ENCODE peak calls at places on chromosomes 2 and 18, in six cellular contexts. One of them, this sample, is unnamed.

GRCh38 chr2:174334781-174335604 is at the start of gene SP9:
- DNase-seq in BE2C: peak
- DNase-seq in naive thymus-derived CD8-positive, alpha-beta T cell: no peak
- DNase-seq in aorta: no peak
- DNase-seq in stimulated activated CD8-positive, alpha-beta memory T cell treated with anti-CD3 and anti-CD28 coated beads, Interleukin-7, amount 100 ng/mL, for 24 hours: no peak
- DNase-seq in KG1: no peak
- DNase-seq in this sample: no peak

GRCh38 chr18:48667276-48668254 is 128.7 kb downstream of the CTIF start:
- DNase-seq in BE2C: peak
- DNase-seq in naive thymus-derived CD8-positive, alpha-beta T cell: no peak
- DNase-seq in aorta: no peak
- DNase-seq in stimulated activated CD8-positive, alpha-beta memory T cell treated with anti-CD3 and anti-CD28 coated beads, Interleukin-7, amount 100 ng/mL, for 24 hours: no peak
- DNase-seq in KG1: no peak
- DNase-seq in this sample: no peak

GRCh38 chr2:128690431-128690830 is 371.8 kb upstream of the HS6ST1 start:
- DNase-seq in BE2C: no peak
- DNase-seq in naive thymus-derived CD8-positive, alpha-beta T cell: no peak
- DNase-seq in aorta: no peak
- DNase-seq in stimulated activated CD8-positive, alpha-beta memory T cell treated with anti-CD3 and anti-CD28 coated beads, Interleukin-7, amount 100 ng/mL, for 24 hours: no peak
- DNase-seq in KG1: no peak
- DNase-seq in this sample: no peak

GRCh38 chr2:219439518-219439917 is 4.9 kb downstream of the SPEG start:
- DNase-seq in BE2C: no peak
- DNase-seq in naive thymus-derived CD8-positive, alpha-beta T cell: no peak
- DNase-seq in aorta: no peak
- DNase-seq in stimulated activated CD8-positive, alpha-beta memory T cell treated with anti-CD3 and anti-CD28 coated beads, Interleukin-7, amount 100 ng/mL, for 24 hours: no peak
- DNase-seq in KG1: no peak
- DNase-seq in this sample: no peak

GRCh38 chr18:54269924-54270844 is 867 bp downstream of the POLI start:
- DNase-seq in BE2C: no peak
- DNase-seq in naive thymus-derived CD8-positive, alpha-beta T cell: no peak
- DNase-seq in aorta: no peak
- DNase-seq in stimulated activated CD8-positive, alpha-beta memory T cell treated with anti-CD3 and anti-CD28 coated beads, Interleukin-7, amount 100 ng/mL, for 24 hours: no peak
- DNase-seq in KG1: peak
- DNase-seq in this sample: no peak

GRCh38 chr18:44725300-44726096 is 44.8 kb downstream of the SETBP1 start:
- DNase-seq in BE2C: no peak
- DNase-seq in naive thymus-derived CD8-positive, alpha-beta T cell: no peak
- DNase-seq in aorta: peak
- DNase-seq in stimulated activated CD8-positive, alpha-beta memory T cell treated with anti-CD3 and anti-CD28 coated beads, Interleukin-7, amount 100 ng/mL, for 24 hours: peak
- DNase-seq in KG1: peak
- DNase-seq in this sample: no peak

GRCh38 chr2:163884416-163884815 is 148.6 kb upstream of the FIGN start:
- DNase-seq in BE2C: no peak
- DNase-seq in naive thymus-derived CD8-positive, alpha-beta T cell: no peak
- DNase-seq in aorta: peak
- DNase-seq in stimulated activated CD8-positive, alpha-beta memory T cell treated with anti-CD3 and anti-CD28 coated beads, Interleukin-7, amount 100 ng/mL, for 24 hours: no peak
- DNase-seq in KG1: no peak
- DNase-seq in this sample: no peak

GRCh38 chr18:26747131-26747475 is 118.4 kb downstream of the AQP4 start:
- DNase-seq in BE2C: no peak
- DNase-seq in naive thymus-derived CD8-positive, alpha-beta T cell: no peak
- DNase-seq in aorta: no peak
- DNase-seq in stimulated activated CD8-positive, alpha-beta memory T cell treated with anti-CD3 and anti-CD28 coated beads, Interleukin-7, amount 100 ng/mL, for 24 hours: no peak
- DNase-seq in KG1: no peak
- DNase-seq in this sample: no peak

GRCh38 chr2:29920130-29920577 is 1.2 kb downstream of the ALK start:
- DNase-seq in BE2C: peak
- DNase-seq in naive thymus-derived CD8-positive, alpha-beta T cell: peak
- DNase-seq in aorta: peak
- DNase-seq in stimulated activated CD8-positive, alpha-beta memory T cell treated with anti-CD3 and anti-CD28 coated beads, Interleukin-7, amount 100 ng/mL, for 24 hours: no peak
- DNase-seq in KG1: peak
- DNase-seq in this sample: no peak

GRCh38 chr2:134675294-134675693 is 43.5 kb downstream of the TMEM163 start:
- DNase-seq in BE2C: no peak
- DNase-seq in naive thymus-derived CD8-positive, alpha-beta T cell: no peak
- DNase-seq in aorta: no peak
- DNase-seq in stimulated activated CD8-positive, alpha-beta memory T cell treated with anti-CD3 and anti-CD28 coated beads, Interleukin-7, amount 100 ng/mL, for 24 hours: no peak
- DNase-seq in KG1: no peak
- DNase-seq in this sample: no peak

GRCh38 chr2:231321021-231321420 is 74.5 kb upstream of the B3GNT7 start:
- DNase-seq in BE2C: no peak
- DNase-seq in naive thymus-derived CD8-positive, alpha-beta T cell: no peak
- DNase-seq in aorta: no peak
- DNase-seq in stimulated activated CD8-positive, alpha-beta memory T cell treated with anti-CD3 and anti-CD28 coated beads, Interleukin-7, amount 100 ng/mL, for 24 hours: no peak
- DNase-seq in KG1: no peak
- DNase-seq in this sample: no peak

GRCh38 chr2:79178073-79178720 is 18.6 kb upstream of the REG3A start:
- DNase-seq in BE2C: no peak
- DNase-seq in naive thymus-derived CD8-positive, alpha-beta T cell: no peak
- DNase-seq in aorta: no peak
- DNase-seq in stimulated activated CD8-positive, alpha-beta memory T cell treated with anti-CD3 and anti-CD28 coated beads, Interleukin-7, amount 100 ng/mL, for 24 hours: no peak
- DNase-seq in KG1: no peak
- DNase-seq in this sample: no peak

GRCh38 chr2:241063093-241063551 is 39.0 kb downstream of the MTERF4 start:
- DNase-seq in BE2C: peak
- DNase-seq in naive thymus-derived CD8-positive, alpha-beta T cell: no peak
- DNase-seq in aorta: no peak
- DNase-seq in stimulated activated CD8-positive, alpha-beta memory T cell treated with anti-CD3 and anti-CD28 coated beads, Interleukin-7, amount 100 ng/mL, for 24 hours: no peak
- DNase-seq in KG1: no peak
- DNase-seq in this sample: no peak